ENCODE peak calls at places on chromosomes 12 and 14, in four cellular contexts. J is H9, S is trophoblast cell, L is H1. T is an unnamed sample. For H3K79me2, the result is how much of the 10 kb centered on the place peaks cover.

GRCh38 chr14:56868660-56869059 is 58.4 kb upstream of the OTX2 start:
- DNase-seq in J (no peak), S (no peak), L (no peak), T (no peak)

GRCh38 chr12:50507930-50508329 is 3.1 kb downstream of the DIP2B start:
- DNase-seq in J (no peak), S (no peak), L (no peak), T (no peak)

GRCh38 chr12:12612403-12612802 is 727 bp downstream of the CREBL2 start:
- DNase-seq in J (no peak), S (no peak), L (no peak), T (peak)

GRCh38 chr12:131137009-131137835 is 183.5 kb downstream of the ADGRD1 start:
- DNase-seq in J (peak), S (no peak), L (no peak), T (no peak)

GRCh38 chr14:35779368-35779767 is 29.7 kb downstream of the RALGAPA1 start:
- DNase-seq in J (no peak), S (no peak), L (no peak), T (no peak)

GRCh38 chr14:96852823-96853422 is 55.7 kb downstream of the VRK1 start:
- DNase-seq in J (no peak), S (no peak), L (no peak), T (peak)

GRCh38 chr14:75824328-75824727 is 157.5 kb downstream of the TGFB3 start:
- DNase-seq in J (no peak), S (no peak), L (no peak), T (no peak)

GRCh38 chr12:71456316-71456715 is 16.7 kb downstream of the LGR5 start:
- DNase-seq in J (no peak), S (no peak), L (no peak), T (no peak)

GRCh38 chr12:22893878-22894277 is 268.9 kb downstream of the ETNK1 start:
- DNase-seq in J (no peak), S (no peak), L (no peak), T (no peak)

GRCh38 chr12:113152835-113153814 is 3.6 kb downstream of the CFAP73 start:
- DNase-seq in J (peak), S (peak), L (peak), T (peak)

GRCh38 chr12:131057211-131057721 is 103.6 kb downstream of the ADGRD1 start:
- DNase-seq in J (peak), S (no peak), L (no peak), T (no peak)

GRCh38 chr14:20400589-20400964 is 12.7 kb downstream of the TEP1 start:
- DNase-seq in J (no peak), S (no peak), L (no peak), T (no peak)

GRCh38 chr12:57632369-57632897 is 568 bp downstream of the B4GALNT1 start:
- DNase-seq in J (peak), S (no peak), L (no peak), T (peak)

GRCh38 chr12:105860556-105861207 is 278.1 kb downstream of the NUAK1 start:
- DNase-seq in J (no peak), S (no peak), L (no peak), T (no peak)

GRCh38 chr12:873954-874353 is 75.5 kb downstream of the RAD52 start:
- DNase-seq in J (no peak), S (no peak), L (no peak), T (no peak)

GRCh38 chr14:85762523-85762922 is 232.6 kb downstream of the FLRT2 start:
- DNase-seq in J (no peak), S (no peak), L (no peak), T (no peak)

GRCh38 chr12:2804390-2805145 is 7.9 kb upstream of the ITFG2 start:
- DNase-seq in J (no peak), S (peak), L (no peak), T (no peak)

GRCh38 chr14:75206190-75206589 is 29.8 kb upstream of the TMED10 start:
- DNase-seq in J (no peak), S (no peak), L (no peak), T (no peak)

GRCh38 chr12:48004039-48004940 is at the start of gene COL2A1:
- DNase-seq in J (peak), S (peak), L (no peak), T (peak)

GRCh38 chr14:103136388-103137271 is 13.4 kb downstream of the TNFAIP2 start:
- DNase-seq in J (peak), S (peak), L (no peak), T (peak)

GRCh38 chr12:19712041-19712440 is 272.7 kb downstream of the AEBP2 start:
- DNase-seq in J (no peak), S (no peak), L (no peak), T (no peak)

GRCh38 chr12:119838781-119839180 is 38.3 kb downstream of the CIT start:
- DNase-seq in J (no peak), S (no peak), L (no peak), T (no peak)

GRCh38 chr14:104019806-104020205 is 65.7 kb upstream of the ASPG start:
- DNase-seq in J (no peak), S (no peak), L (no peak), T (no peak)

GRCh38 chr12:14884458-14884878 is 1.2 kb downstream of the MGP start:
- DNase-seq in J (no peak), S (no peak), L (no peak), T (no peak)

GRCh38 chr12:89862511-89863331 is 154.1 kb upstream of the ATP2B1 start:
- DNase-seq in J (no peak), S (no peak), L (no peak), T (no peak)

GRCh38 chr14:100640481-100641273 is 53.5 kb upstream of the BEGAIN start:
- DNase-seq in J (no peak), S (no peak), L (no peak), T (no peak)

GRCh38 chr14:94571950-94572349 is 9.3 kb upstream of the SERPINA5 start:
- DNase-seq in J (no peak), S (no peak), L (no peak), T (no peak)

GRCh38 chr14:75548544-75548943 is 26.3 kb downstream of the BATF start:
- DNase-seq in J (no peak), S (peak), L (no peak), T (no peak)

GRCh38 chr12:49553512-49554088 is 14.3 kb downstream of the MCRS1 start:
- DNase-seq in J (no peak), S (no peak), L (no peak), T (peak)

GRCh38 chr14:54804720-54805060 is 97.9 kb downstream of the GCH1 start:
- DNase-seq in J (peak), S (no peak), L (no peak), T (no peak)

GRCh38 chr14:50109342-50109741 is 7.0 kb downstream of the VCPKMT start:
- DNase-seq in J (no peak), S (peak), L (no peak), T (peak)

GRCh38 chr14:81301371-81301770 is 80.6 kb upstream of the GTF2A1 start:
- DNase-seq in J (no peak), S (no peak), L (no peak), T (no peak)

GRCh38 chr14:72451081-72451972 is 442.6 kb downstream of the DPF3 start:
- DNase-seq in J (no peak), S (no peak), L (no peak), T (peak)

GRCh38 chr14:31261523-31261858 is 53.9 kb upstream of the HECTD1 start:
- DNase-seq in J (no peak), S (no peak), L (no peak), T (no peak)

DNA sequence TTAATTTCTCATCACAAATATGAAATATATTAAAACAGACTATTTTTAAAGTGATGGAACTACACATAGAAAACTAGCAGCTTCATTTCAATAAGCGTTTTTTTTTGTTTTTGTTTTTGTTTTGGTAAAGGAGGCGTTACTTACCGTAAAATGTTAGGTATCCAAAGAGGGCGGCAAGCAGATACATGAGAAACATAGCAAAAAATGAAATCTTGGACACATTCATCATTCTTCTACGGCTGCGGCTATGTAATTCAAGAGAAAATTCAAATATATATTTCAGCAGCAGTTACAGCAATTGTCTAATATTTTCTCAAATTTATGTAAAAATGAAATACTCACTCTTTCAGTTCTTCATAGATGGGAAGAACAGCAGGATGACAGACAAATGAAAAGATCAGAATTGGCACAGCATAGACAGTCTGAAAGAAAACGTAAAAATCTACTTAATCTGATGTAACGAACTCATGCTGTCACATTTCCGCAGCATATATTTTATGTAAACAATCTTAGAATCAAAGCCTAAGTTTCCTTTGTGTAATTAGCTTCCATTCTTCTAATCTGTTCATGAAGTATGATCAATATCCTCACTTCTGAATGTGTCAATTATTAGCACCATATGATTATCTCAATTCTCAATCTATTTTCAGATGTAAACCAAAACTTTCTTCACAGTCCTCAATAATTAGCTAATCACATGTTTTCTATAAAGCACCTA is 8.8 kb downstream of the SLC38A2 start:
- DNase-seq in J (no peak), S (no peak), L (no peak), T (no peak)
- H3K79me2 ChIP-seq in J (under half), S (under half), L (under half), T (under half)

DNA sequence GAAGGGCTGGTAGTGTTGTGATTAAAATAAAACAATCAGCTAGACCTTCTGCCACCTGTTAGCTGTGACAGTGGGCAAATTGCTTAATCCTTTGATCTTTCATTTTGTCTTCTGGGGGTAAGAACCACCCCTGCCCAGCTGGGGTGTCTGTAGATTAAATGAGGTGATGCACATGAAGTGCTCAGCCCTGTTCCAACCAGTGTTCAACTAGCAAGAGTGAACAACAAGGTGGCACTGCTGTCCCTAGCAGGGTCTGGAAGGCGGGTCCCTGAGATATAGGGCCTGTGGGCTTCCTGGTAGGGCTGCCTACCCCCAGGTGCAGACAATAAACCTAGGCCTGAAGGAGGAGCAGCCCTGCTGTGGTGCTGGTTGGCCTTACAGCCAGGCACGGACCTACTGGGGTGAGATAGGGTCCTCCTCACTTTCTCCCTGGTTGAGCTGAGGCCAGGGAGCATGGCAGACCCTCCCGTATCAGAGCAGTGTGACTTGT is 60.6 kb downstream of the ARL6IP4 start:
- DNase-seq in J (no peak), S (no peak), L (no peak), T (peak)
- H4K8ac ChIP-seq in J (no peak), S (no peak), L (peak), T (no peak)

GRCh38 chr12:123715151-123715676 is 3.1 kb downstream of the ATP6V0A2 start:
- DNase-seq in J (no peak), S (no peak), L (no peak), T (no peak)

GRCh38 chr12:123713398-123714301 is 1.5 kb downstream of the ATP6V0A2 start:
- DNase-seq in J (no peak), S (no peak), L (no peak), T (peak)

GRCh38 chr12:123712780-123713319 is 697 bp downstream of the ATP6V0A2 start:
- DNase-seq in J (no peak), S (no peak), L (no peak), T (peak)

DNA sequence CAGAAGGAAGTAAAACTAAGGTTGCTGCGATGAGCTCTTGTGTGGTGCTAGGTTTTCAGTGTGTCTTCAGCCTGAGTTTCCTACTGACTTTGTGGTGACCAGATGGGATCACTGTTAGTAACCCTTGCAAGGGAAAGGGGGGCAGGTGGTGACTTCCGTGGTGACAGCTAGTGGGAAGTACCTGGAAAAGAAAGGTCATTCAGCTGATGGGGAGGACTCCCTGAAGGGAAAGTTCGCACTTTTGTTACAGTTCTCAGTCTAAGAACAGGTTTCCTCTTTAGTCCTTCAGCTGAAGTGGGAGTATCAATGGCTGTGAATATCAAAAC is 2.1 kb downstream of the ATP6V0A2 start:
- DNase-seq in J (no peak), S (no peak), L (no peak), T (peak)
- H3K79me2 ChIP-seq in J (under half), S (under half), L (under half), T (under half)

GRCh38 chr12:107405436-107405835 is 280.2 kb upstream of the PWP1 start:
- DNase-seq in J (no peak), S (no peak), L (no peak), T (no peak)
- H4K8ac ChIP-seq in J (no peak), S (no peak), L (no peak), T (no peak)

GRCh38 chr12:68827895-68828294 is 19.9 kb downstream of the MDM2 start:
- DNase-seq in J (no peak), S (no peak), L (no peak), T (no peak)

GRCh38 chr12:68831272-68831671 is 23.3 kb downstream of the MDM2 start:
- DNase-seq in J (peak), S (peak), L (no peak), T (peak)

GRCh38 chr12:68825569-68826217 is 17.7 kb downstream of the MDM2 start:
- DNase-seq in J (no peak), S (peak), L (no peak), T (no peak)

GRCh38 chr12:68831751-68832503 is 23.9 kb downstream of the MDM2 start:
- DNase-seq in J (no peak), S (peak), L (no peak), T (peak)

GRCh38 chr12:68828669-68829068 is 20.7 kb downstream of the MDM2 start:
- DNase-seq in J (no peak), S (no peak), L (no peak), T (no peak)
- H3K79me2 ChIP-seq in J (under half), S (under half), L (under half), T (under half)

GRCh38 chr12:111446631-111447570 is 41.2 kb downstream of the SH2B3 start:
- DNase-seq in J (no peak), S (no peak), L (no peak), T (no peak)

GRCh38 chr12:111445311-111446043 is 39.8 kb downstream of the SH2B3 start:
- DNase-seq in J (no peak), S (no peak), L (no peak), T (no peak)

GRCh38 chr12:111444706-111445310 is 39.1 kb downstream of the SH2B3 start:
- DNase-seq in J (no peak), S (no peak), L (no peak), T (peak)

GRCh38 chr12:111447571-111448265 is 42.0 kb downstream of the SH2B3 start:
- DNase-seq in J (no peak), S (no peak), L (no peak), T (no peak)

DNA sequence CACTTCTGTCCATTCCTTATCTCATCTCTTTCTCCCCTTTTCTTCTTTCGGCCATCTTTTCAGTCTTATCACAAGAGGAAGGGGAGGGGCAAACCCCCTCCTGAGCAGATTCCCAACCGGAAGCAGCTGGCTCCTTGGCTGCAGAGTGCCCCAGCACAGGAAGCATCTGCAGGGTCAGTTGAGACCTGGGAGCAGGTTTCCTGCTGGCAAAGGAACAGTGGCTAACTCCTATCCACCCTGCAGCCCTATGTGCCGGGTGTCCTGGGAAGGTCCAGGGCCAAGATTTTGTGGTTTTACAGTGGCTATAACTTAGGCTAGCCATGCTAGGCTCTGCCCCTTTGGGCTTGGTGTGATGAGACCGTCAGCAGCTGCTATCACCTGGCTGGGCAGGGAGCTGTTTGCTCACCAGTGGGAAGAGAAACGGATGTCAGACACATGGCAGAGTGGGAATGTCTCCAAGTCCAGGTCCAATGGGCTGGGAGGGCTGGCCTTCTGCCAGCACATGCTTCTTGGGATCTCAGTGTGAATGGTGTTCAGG is 40.4 kb downstream of the SH2B3 start:
- DNase-seq in J (peak), S (no peak), L (no peak), T (peak)
- H4K8ac ChIP-seq in J (no peak), S (no peak), L (no peak), T (no peak)

DNA sequence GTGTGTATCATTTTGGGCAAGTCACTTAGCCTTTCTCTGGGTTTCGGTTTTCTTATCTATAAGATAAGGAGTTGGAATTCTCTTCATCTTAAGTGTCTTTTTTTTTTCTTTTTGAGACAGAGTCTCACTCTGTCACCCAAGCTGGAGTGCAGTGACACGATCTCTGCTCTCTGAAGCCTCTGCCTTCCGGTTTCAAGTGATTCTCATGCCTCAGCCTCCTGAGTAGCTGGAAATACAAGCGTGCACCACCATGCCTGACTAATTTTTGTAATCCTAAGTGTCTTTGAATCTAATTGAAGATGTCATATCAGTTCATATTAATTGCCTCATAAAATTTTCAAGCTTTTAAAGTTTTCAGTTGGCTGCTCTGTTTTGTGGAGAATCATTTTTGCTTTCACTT is 4.0 kb downstream of the SRGAP1 start:
- DNase-seq in J (no peak), S (no peak), L (no peak), T (no peak)
- H3K79me2 ChIP-seq in J (under half), S (under half), L (under half), T (under half)

GRCh38 chr12:121793501-121793835 is at the start of gene RHOF:
- DNase-seq in J (no peak), S (peak), L (no peak), T (no peak)

GRCh38 chr12:121794532-121795028 is 1.1 kb upstream of the RHOF start:
- DNase-seq in J (no peak), S (no peak), L (no peak), T (no peak)

GRCh38 chr12:121792607-121793500 is 634 bp downstream of the RHOF start:
- DNase-seq in J (no peak), S (no peak), L (no peak), T (peak)

GRCh38 chr12:121795029-121795977 is 1.8 kb upstream of the RHOF start:
- DNase-seq in J (peak), S (peak), L (peak), T (peak)

DNA sequence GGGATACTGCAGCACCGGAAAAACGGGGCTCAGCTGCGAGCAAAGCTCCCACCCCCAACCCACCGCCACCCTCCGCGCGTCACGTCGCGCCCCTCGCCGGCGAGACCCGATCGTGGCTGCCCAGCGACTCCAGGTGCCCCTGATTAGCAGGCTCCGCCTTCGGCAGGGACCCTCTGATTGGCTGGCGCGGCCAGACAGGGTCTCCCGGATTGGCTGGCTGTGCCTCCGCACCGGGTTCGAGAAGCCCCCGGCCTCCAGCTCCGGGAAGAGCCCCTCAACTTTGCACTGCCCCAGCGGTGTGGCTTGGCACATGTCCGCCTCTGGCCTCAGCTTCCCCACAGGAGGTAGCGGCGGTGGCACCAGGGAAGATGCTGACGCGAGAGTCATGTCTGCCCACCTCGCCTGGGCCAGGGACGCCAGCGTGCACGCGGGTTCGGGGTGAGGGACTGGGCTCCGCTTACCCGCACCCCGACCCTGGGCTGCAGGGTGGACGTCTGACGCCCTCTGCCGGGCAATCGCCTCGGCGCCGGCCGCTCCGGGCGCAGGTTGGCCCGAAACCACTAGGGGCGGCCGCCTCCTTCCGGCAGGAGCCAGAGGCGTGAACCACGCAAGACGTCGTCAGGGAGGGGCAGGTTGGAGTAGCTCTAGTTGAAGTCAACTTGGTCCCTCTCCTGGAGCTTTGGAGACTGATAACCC is 496 bp upstream of the RHOF start:
- DNase-seq in J (peak), S (peak), L (peak), T (peak)
- H4K8ac ChIP-seq in J (no peak), S (peak), L (peak), T (no peak)

GRCh38 chr12:31322651-31323248 is 3.2 kb downstream of the SINHCAF start:
- DNase-seq in J (no peak), S (peak), L (no peak), T (peak)
- H3K79me2 ChIP-seq in J (half or more), S (under half), L (half or more), T (half or more)

GRCh38 chr12:132536102-132536876 is 46.3 kb downstream of the FBRSL1 start:
- DNase-seq in J (no peak), S (no peak), L (no peak), T (no peak)
- H4K8ac ChIP-seq in J (no peak), S (no peak), L (no peak), T (no peak)